ENCODE peak calls at places on chromosomes 5 and 9, in five cellular contexts. One of them, this sample, is unnamed.

GRCh38 chr9:86201474-86202337 is 57.8 kb downstream of the C9orf153 start:
- DNase-seq in neural crest cell: no peak
- DNase-seq in bronchial epithelial cell: no peak
- DNase-seq in psoas muscle: no peak
- DNase-seq in AG10803: no peak
- DNase-seq in this sample: no peak

GRCh38 chr5:56247596-56247995 is 14.5 kb upstream of the ANKRD55 start:
- DNase-seq in psoas muscle: no peak
- DNase-seq in AG10803: peak; percentile 64
- DNase-seq in neural crest cell: no peak
- DNase-seq in bronchial epithelial cell: no peak
- DNase-seq in this sample: no peak

GRCh38 chr5:111929892-111930291 is 172.9 kb upstream of the NREP start:
- DNase-seq in AG10803: peak; percentile 89
- DNase-seq in psoas muscle: peak; percentile 14
- DNase-seq in bronchial epithelial cell: peak; percentile 100
- DNase-seq in neural crest cell: no peak
- DNase-seq in this sample: no peak

GRCh38 chr5:176628406-176629228 is 1.7 kb downstream of the SNCB start:
- DNase-seq in neural crest cell: no peak
- DNase-seq in AG10803: no peak
- DNase-seq in psoas muscle: no peak
- DNase-seq in bronchial epithelial cell: no peak
- DNase-seq in this sample: no peak

GRCh38 chr5:37918420-37918819 is 78.6 kb upstream of the GDNF start:
- DNase-seq in bronchial epithelial cell: no peak
- DNase-seq in psoas muscle: no peak
- DNase-seq in AG10803: no peak
- DNase-seq in neural crest cell: no peak
- DNase-seq in this sample: no peak

GRCh38 chr5:130331332-130331731 is 427.1 kb downstream of the CHSY3 start:
- DNase-seq in neural crest cell: no peak
- DNase-seq in bronchial epithelial cell: no peak
- DNase-seq in psoas muscle: no peak
- DNase-seq in AG10803: no peak
- DNase-seq in this sample: no peak

GRCh38 chr9:72952914-72953313 is at the start of gene ALDH1A1:
- DNase-seq in psoas muscle: no peak
- DNase-seq in bronchial epithelial cell: peak; percentile 80
- DNase-seq in neural crest cell: no peak
- DNase-seq in AG10803: no peak
- DNase-seq in this sample: no peak

GRCh38 chr9:105269593-105269992 is 25.1 kb downstream of the SLC44A1 start:
- DNase-seq in bronchial epithelial cell: no peak
- DNase-seq in psoas muscle: no peak
- DNase-seq in AG10803: no peak
- DNase-seq in neural crest cell: no peak
- DNase-seq in this sample: no peak

GRCh38 chr5:137075163-137075970 is 423.8 kb downstream of the SPOCK1 start:
- DNase-seq in bronchial epithelial cell: peak; percentile 78
- DNase-seq in neural crest cell: peak; percentile 55
- DNase-seq in AG10803: no peak
- DNase-seq in psoas muscle: peak; percentile 34
- DNase-seq in this sample: peak; percentile 69

GRCh38 chr9:129656795-129657390 is 8.6 kb upstream of the PRRX2 start:
- DNase-seq in neural crest cell: no peak
- DNase-seq in bronchial epithelial cell: peak; percentile 89
- DNase-seq in psoas muscle: no peak
- DNase-seq in AG10803: peak; percentile 52
- DNase-seq in this sample: no peak

GRCh38 chr5:122756263-122756911 is 18.5 kb upstream of the SNX2 start:
- DNase-seq in neural crest cell: no peak
- DNase-seq in bronchial epithelial cell: peak; percentile 86
- DNase-seq in AG10803: peak; percentile 70
- DNase-seq in psoas muscle: no peak
- DNase-seq in this sample: peak; percentile 57

GRCh38 chr9:78552802-78553201 is 255.9 kb downstream of the PSAT1 start:
- DNase-seq in AG10803: no peak
- DNase-seq in bronchial epithelial cell: no peak
- DNase-seq in neural crest cell: no peak
- DNase-seq in psoas muscle: no peak
- DNase-seq in this sample: no peak

GRCh38 chr5:10130881-10131280 is 118.8 kb downstream of the ATPSCKMT start:
- DNase-seq in psoas muscle: no peak
- DNase-seq in neural crest cell: no peak
- DNase-seq in AG10803: no peak
- DNase-seq in bronchial epithelial cell: no peak
- DNase-seq in this sample: no peak

GRCh38 chr9:16442622-16443021 is 427.8 kb downstream of the BNC2 start:
- DNase-seq in psoas muscle: peak; percentile 23
- DNase-seq in AG10803: peak; percentile 17
- DNase-seq in neural crest cell: no peak
- DNase-seq in bronchial epithelial cell: peak; percentile 63
- DNase-seq in this sample: no peak

GRCh38 chr9:38359297-38359653 is 33.2 kb upstream of the ALDH1B1 start:
- DNase-seq in AG10803: no peak
- DNase-seq in bronchial epithelial cell: no peak
- DNase-seq in neural crest cell: no peak
- DNase-seq in psoas muscle: no peak
- DNase-seq in this sample: no peak

GRCh38 chr9:38359689-38360385 is 32.7 kb upstream of the ALDH1B1 start:
- DNase-seq in neural crest cell: no peak
- DNase-seq in bronchial epithelial cell: no peak
- DNase-seq in AG10803: peak; percentile 63
- DNase-seq in psoas muscle: no peak
- DNase-seq in this sample: no peak

GRCh38 chr9:38363589-38363925 is 28.9 kb upstream of the ALDH1B1 start:
- DNase-seq in bronchial epithelial cell: no peak
- DNase-seq in neural crest cell: no peak
- DNase-seq in AG10803: no peak
- DNase-seq in psoas muscle: no peak
- DNase-seq in this sample: no peak

GRCh38 chr9:38362912-38363588 is 29.5 kb upstream of the ALDH1B1 start:
- DNase-seq in neural crest cell: peak; percentile 21
- DNase-seq in bronchial epithelial cell: peak; percentile 73
- DNase-seq in psoas muscle: peak; percentile 28
- DNase-seq in AG10803: peak; percentile 87
- DNase-seq in this sample: peak; percentile 58

GRCh38 chr9:38360880-38361836 is 31.3 kb upstream of the ALDH1B1 start:
- DNase-seq in neural crest cell: no peak
- DNase-seq in psoas muscle: no peak
- DNase-seq in bronchial epithelial cell: no peak
- DNase-seq in AG10803: peak; percentile 30
- DNase-seq in this sample: no peak
- TF ChIP-seq CTCF in neural crest cell: no peak
- TF ChIP-seq CTCF in psoas muscle: no peak
- TF ChIP-seq CTCF in bronchial epithelial cell: no peak
- TF ChIP-seq CTCF in AG10803: no peak
- TF ChIP-seq CTCF in this sample: no peak

DNA sequence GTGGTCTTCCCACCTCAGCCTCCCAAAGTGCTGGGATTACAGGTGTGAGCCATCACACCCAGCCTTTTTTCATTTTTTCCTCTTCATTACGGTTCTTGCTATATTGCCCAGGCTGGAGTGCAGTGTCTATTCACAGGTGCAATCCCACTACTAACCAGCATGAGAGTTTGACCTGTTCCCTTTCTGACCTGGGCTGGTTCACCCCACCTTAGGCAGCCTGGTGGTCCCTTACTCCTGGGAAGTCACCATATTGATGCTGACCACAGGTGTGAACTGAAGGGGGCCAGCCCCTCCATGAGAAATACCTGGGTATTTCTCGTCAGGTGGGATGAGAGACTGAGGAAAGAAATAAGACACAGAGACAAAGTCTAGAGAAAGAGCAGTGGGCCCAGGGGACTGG is 2.4 kb downstream of the PDE6A start:
- DNase-seq in psoas muscle: no peak
- DNase-seq in neural crest cell: no peak
- DNase-seq in AG10803: no peak
- DNase-seq in bronchial epithelial cell: no peak
- DNase-seq in this sample: no peak
- TF ChIP-seq CTCF in psoas muscle: no peak
- TF ChIP-seq CTCF in neural crest cell: no peak
- TF ChIP-seq CTCF in AG10803: no peak
- TF ChIP-seq CTCF in bronchial epithelial cell: no peak
- TF ChIP-seq CTCF in this sample: no peak

GRCh38 chr9:97983524-97984187 is 515 bp downstream of the ANP32B start:
- DNase-seq in neural crest cell: no peak
- DNase-seq in AG10803: peak; percentile 29
- DNase-seq in psoas muscle: peak; percentile 70
- DNase-seq in bronchial epithelial cell: peak; percentile 1
- DNase-seq in this sample: peak; percentile 60

GRCh38 chr9:97984188-97985057 is 1.3 kb downstream of the ANP32B start:
- DNase-seq in AG10803: peak; percentile 81
- DNase-seq in neural crest cell: peak; percentile 54
- DNase-seq in psoas muscle: peak; percentile 89
- DNase-seq in bronchial epithelial cell: peak; percentile 32
- DNase-seq in this sample: peak; percentile 78

GRCh38 chr9:97981828-97982164 is 1.3 kb upstream of the ANP32B start:
- DNase-seq in AG10803: peak; percentile 58
- DNase-seq in neural crest cell: no peak
- DNase-seq in bronchial epithelial cell: no peak
- DNase-seq in psoas muscle: no peak
- DNase-seq in this sample: no peak

GRCh38 chr9:97982191-97982718 is 886 bp upstream of the ANP32B start:
- DNase-seq in psoas muscle: no peak
- DNase-seq in bronchial epithelial cell: peak; percentile 3
- DNase-seq in AG10803: no peak
- DNase-seq in neural crest cell: no peak
- DNase-seq in this sample: no peak

GRCh38 chr9:97982719-97983523 is at the start of gene ANP32B:
- DNase-seq in bronchial epithelial cell: peak; percentile 66
- DNase-seq in psoas muscle: peak; percentile 93
- DNase-seq in AG10803: peak; percentile 94
- DNase-seq in neural crest cell: peak; percentile 85
- DNase-seq in this sample: peak; percentile 94
- TF ChIP-seq CTCF in bronchial epithelial cell: peak; percentile 87
- TF ChIP-seq CTCF in psoas muscle: peak; percentile 97
- TF ChIP-seq CTCF in AG10803: peak; percentile 59
- TF ChIP-seq CTCF in neural crest cell: peak; percentile 83
- TF ChIP-seq CTCF in this sample: peak; percentile 92

DNA sequence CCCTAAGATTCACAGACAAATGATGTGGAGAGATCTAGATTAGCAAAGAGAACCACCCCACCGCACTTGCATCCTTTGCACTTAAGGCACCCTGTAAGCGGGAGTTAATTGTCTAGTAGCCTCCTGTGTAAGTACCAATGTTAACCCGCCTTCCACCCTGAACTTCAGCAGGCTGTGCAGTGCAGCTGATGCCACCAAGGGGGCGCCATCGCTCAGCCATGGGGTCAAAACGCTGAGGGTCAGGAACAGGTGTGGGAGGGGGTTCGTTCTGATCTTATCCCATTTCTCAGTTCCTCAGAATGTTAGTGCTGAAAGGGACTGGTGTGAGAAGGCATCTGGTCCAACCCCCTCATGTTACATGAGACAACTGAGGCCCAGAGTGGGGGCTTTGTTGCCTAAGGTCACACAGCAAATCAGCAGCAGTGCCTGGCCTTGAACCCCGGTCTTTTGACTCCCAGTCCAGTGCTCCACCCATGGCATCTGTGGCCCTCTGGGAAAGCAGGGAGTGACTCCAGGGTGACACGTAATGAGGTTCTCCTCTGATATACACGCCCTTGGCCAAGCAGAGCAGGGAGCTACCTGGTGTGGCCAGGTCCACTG is 57.3 kb downstream of the CYFIP2 start:
- DNase-seq in neural crest cell: no peak
- DNase-seq in bronchial epithelial cell: no peak
- DNase-seq in AG10803: no peak
- DNase-seq in psoas muscle: no peak
- DNase-seq in this sample: no peak
- TF ChIP-seq CTCF in neural crest cell: no peak
- TF ChIP-seq CTCF in bronchial epithelial cell: no peak
- TF ChIP-seq CTCF in AG10803: peak; percentile 20
- TF ChIP-seq CTCF in psoas muscle: no peak
- TF ChIP-seq CTCF in this sample: peak; percentile 20

DNA sequence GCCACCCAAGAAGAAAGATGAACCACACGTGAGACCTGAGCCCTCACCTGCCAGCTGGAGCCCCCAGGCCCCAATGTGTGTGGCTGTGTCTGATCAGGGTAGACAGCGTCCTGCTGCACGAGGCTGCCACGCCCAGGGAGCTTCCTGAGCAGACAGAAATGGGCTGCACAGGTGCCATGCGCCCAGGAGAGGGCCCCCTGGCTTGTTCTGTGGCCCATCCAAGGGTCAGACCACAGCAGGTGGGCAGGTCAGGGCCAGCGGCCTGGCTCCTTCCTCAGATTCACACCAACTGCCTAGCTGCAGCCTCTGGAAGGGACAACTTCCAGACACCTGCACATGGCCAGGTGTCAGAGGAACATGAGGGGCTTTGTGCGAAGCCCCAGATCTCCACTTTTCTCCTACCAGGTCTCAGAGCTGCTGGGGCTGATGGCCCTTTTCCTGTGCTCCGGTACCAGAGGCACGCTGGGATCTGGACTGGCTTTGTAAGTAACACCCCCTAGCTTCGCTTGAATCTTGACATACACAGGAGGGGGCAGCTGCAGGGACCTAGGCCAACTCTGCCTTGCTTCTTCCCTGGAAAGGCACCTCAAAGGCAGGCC is 10.8 kb downstream of the SARDH start:
- DNase-seq in bronchial epithelial cell: no peak
- DNase-seq in psoas muscle: no peak
- DNase-seq in AG10803: no peak
- DNase-seq in neural crest cell: no peak
- DNase-seq in this sample: no peak
- TF ChIP-seq CTCF in bronchial epithelial cell: no peak
- TF ChIP-seq CTCF in psoas muscle: no peak
- TF ChIP-seq CTCF in AG10803: no peak
- TF ChIP-seq CTCF in neural crest cell: peak; percentile 31
- TF ChIP-seq CTCF in this sample: no peak

GRCh38 chr9:122988919-122989614 is 44.4 kb upstream of the GPR21 start:
- DNase-seq in psoas muscle: no peak
- DNase-seq in AG10803: no peak
- DNase-seq in bronchial epithelial cell: no peak
- DNase-seq in neural crest cell: no peak
- DNase-seq in this sample: peak; percentile 53
- TF ChIP-seq CTCF in psoas muscle: no peak
- TF ChIP-seq CTCF in AG10803: no peak
- TF ChIP-seq CTCF in bronchial epithelial cell: no peak
- TF ChIP-seq CTCF in neural crest cell: no peak
- TF ChIP-seq CTCF in this sample: peak; percentile 5

This sample was measured in GM10248.